ENCODE peak calls at places on chromosomes 5 and 9, in four cellular contexts. One of them, this sample, is unnamed.

GRCh38 chr9:5511476-5511875 is 1.1 kb downstream of the PDCD1LG2 start:
- DNase-seq in astrocyte of the spinal cord: no peak
- DNase-seq in psoas muscle: no peak
- DNase-seq in BE2C: no peak
- DNase-seq in this sample: no peak

GRCh38 chr5:179820483-179821297 is at the start of gene SQSTM1:
- DNase-seq in psoas muscle: peak
- DNase-seq in BE2C: peak
- DNase-seq in astrocyte of the spinal cord: peak
- DNase-seq in this sample: peak

GRCh38 chr9:129712595-129713524 is 40.0 kb downstream of the PTGES start:
- DNase-seq in psoas muscle: no peak
- DNase-seq in astrocyte of the spinal cord: peak
- DNase-seq in BE2C: no peak
- DNase-seq in this sample: peak

GRCh38 chr9:124257865-124258764 is at the start of gene NEK6:
- DNase-seq in BE2C: no peak
- DNase-seq in astrocyte of the spinal cord: no peak
- DNase-seq in psoas muscle: peak
- DNase-seq in this sample: peak

GRCh38 chr5:95369796-95370195 is 21.4 kb upstream of the FAM81B start:
- DNase-seq in psoas muscle: no peak
- DNase-seq in BE2C: no peak
- DNase-seq in astrocyte of the spinal cord: no peak
- DNase-seq in this sample: no peak

GRCh38 chr5:57539281-57539701 is 56.7 kb upstream of the ACTBL2 start:
- DNase-seq in BE2C: no peak
- DNase-seq in psoas muscle: no peak
- DNase-seq in astrocyte of the spinal cord: peak
- DNase-seq in this sample: peak

GRCh38 chr5:14510156-14510734 is 71.3 kb upstream of the OTULINL start:
- DNase-seq in BE2C: no peak
- DNase-seq in astrocyte of the spinal cord: no peak
- DNase-seq in psoas muscle: no peak
- DNase-seq in this sample: no peak

GRCh38 chr5:137091473-137091872 is 407.7 kb downstream of the SPOCK1 start:
- DNase-seq in astrocyte of the spinal cord: peak
- DNase-seq in BE2C: no peak
- DNase-seq in psoas muscle: no peak
- DNase-seq in this sample: no peak

GRCh38 chr9:33273972-33274328 is 9.1 kb downstream of the CHMP5 start:
- DNase-seq in psoas muscle: no peak
- DNase-seq in BE2C: no peak
- DNase-seq in astrocyte of the spinal cord: peak
- DNase-seq in this sample: no peak

GRCh38 chr9:136075134-136075841 is 19.8 kb downstream of the NACC2 start:
- DNase-seq in BE2C: peak
- DNase-seq in astrocyte of the spinal cord: no peak
- DNase-seq in psoas muscle: peak
- DNase-seq in this sample: no peak

GRCh38 chr5:54867310-54867944 is 118.0 kb downstream of the ESM1 start:
- DNase-seq in astrocyte of the spinal cord: peak
- DNase-seq in psoas muscle: no peak
- DNase-seq in BE2C: no peak
- DNase-seq in this sample: peak

DNA sequence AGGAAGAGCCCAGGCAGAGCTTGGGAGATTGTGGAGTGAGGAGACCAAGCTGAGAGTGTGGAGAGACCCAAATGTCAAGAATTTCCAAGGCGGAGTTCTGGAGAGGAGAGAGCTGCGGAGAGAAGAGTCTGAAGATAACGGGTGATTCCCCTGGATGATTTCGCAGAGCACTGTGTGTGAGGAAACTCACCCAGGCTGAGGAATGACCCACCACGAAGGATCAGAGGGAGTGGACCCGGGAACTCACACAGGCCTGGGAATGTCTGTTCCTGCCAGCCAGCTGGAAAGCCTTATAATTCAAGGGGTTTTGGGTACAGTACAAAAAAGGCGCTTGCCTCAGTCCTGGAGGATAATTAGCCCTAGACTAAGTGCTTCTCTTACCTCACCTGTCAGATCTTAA is 94.2 kb downstream of the WNK2 start:
- DNase-seq in BE2C: no peak
- DNase-seq in astrocyte of the spinal cord: no peak
- DNase-seq in psoas muscle: no peak
- DNase-seq in this sample: no peak
- TF ChIP-seq CTCF in BE2C: no peak
- TF ChIP-seq CTCF in astrocyte of the spinal cord: no peak
- TF ChIP-seq CTCF in psoas muscle: no peak
- TF ChIP-seq CTCF in this sample: no peak

DNA sequence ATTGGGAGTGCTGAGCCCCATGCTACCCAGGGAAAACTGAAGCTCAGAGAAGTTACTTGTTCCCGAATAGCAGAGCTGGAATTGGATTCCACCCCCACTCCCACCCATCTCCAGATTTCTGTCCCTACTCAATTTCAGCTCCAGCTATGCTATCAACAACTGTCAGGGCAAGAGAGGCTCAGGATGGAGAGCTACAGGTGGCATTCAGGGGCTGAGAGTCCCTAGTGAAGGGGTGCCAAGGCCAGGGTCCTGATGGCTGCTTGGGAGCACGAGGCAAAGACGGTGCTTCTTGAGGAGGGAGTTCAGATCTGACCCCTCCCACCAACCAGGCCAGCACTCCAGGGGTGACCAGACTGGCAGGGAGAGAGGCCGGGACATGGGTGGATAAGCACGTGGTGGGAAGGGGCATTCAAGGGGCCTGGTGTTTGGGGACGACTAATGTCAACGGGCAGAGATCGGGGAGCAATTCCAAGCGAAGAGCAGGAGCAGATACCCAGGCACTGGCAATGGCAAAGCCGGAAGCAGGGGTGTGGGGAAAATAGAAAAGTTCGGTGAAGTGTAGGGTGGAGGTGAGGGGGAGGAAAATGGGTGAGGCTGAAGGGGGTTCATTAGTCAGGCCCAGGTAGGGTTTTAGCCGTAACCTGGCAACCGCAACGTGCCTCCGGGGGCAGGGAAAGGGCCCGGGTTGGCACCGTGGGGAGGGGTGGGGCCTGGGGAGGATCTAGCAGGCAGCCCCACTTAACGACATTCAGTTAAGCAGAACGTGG is 4.6 kb downstream of the RGS14 start:
- DNase-seq in psoas muscle: no peak
- DNase-seq in BE2C: no peak
- DNase-seq in astrocyte of the spinal cord: no peak
- DNase-seq in this sample: no peak
- H3K4me3 ChIP-seq in psoas muscle: peak
- H3K4me3 ChIP-seq in BE2C: peak
- H3K4me3 ChIP-seq in astrocyte of the spinal cord: no peak
- H3K4me3 ChIP-seq in this sample: no peak

DNA sequence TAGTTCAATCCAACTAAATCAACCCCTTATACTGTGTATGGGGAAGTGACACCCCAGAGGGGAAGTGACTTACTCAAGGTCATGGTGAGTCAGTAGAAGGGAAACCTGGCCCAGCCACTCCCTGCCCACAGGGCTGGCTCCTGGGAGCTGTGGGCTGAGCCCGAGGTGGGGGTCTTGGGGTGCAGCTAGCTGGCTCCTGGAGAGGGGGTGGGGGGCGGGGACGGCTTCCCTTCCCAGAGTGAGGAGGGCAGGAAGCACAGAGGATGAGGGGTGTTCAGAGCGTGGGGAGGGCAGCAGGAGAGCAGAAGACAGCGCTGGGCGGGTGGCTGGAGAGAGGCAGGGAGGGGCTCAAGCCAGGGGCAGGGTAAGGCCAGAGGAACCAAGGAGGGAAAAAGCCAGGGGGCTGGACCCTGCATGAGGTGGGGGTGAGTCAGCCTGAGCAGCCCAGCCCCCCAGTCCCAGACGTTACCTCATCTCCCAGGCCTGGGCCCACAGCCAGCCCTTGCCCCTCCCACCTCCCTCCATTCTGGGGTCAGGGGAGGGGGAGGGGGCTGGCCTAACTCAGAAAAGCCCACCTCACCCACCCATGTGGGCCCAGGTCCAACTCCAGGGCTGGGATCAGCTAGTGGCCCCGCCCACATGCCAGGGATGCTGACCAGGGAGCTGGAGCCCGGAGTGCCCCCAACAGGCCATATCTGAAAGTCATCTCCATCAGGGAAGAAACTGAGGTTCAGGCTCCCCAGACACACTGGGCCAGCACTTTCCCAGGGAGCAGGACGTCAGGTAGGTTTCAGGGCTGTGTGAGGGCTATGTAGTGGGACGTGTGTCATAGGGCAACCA is 2.8 kb downstream of the PDLIM7 start:
- DNase-seq in astrocyte of the spinal cord: peak
- DNase-seq in BE2C: peak
- DNase-seq in psoas muscle: peak
- DNase-seq in this sample: peak
- TF ChIP-seq CTCF in astrocyte of the spinal cord: peak
- TF ChIP-seq CTCF in BE2C: peak
- TF ChIP-seq CTCF in psoas muscle: no peak
- TF ChIP-seq CTCF in this sample: peak

GRCh38 chr5:139566611-139567010 is 5.5 kb downstream of the UBE2D2 start:
- DNase-seq in psoas muscle: no peak
- DNase-seq in BE2C: no peak
- DNase-seq in astrocyte of the spinal cord: no peak
- DNase-seq in this sample: peak
- H3K4me3 ChIP-seq in psoas muscle: no peak
- H3K4me3 ChIP-seq in BE2C: no peak
- H3K4me3 ChIP-seq in astrocyte of the spinal cord: no peak
- H3K4me3 ChIP-seq in this sample: no peak

GRCh38 chr5:113058706-113059226 is 82.2 kb downstream of the DCP2 start:
- DNase-seq in astrocyte of the spinal cord: no peak
- DNase-seq in BE2C: peak
- DNase-seq in psoas muscle: no peak
- DNase-seq in this sample: no peak

GRCh38 chr5:113059232-113059805 is 82.7 kb downstream of the DCP2 start:
- DNase-seq in astrocyte of the spinal cord: peak
- DNase-seq in BE2C: peak
- DNase-seq in psoas muscle: no peak
- DNase-seq in this sample: peak

GRCh38 chr5:113056988-113057387 is 80.4 kb downstream of the DCP2 start:
- DNase-seq in astrocyte of the spinal cord: no peak
- DNase-seq in psoas muscle: no peak
- DNase-seq in BE2C: no peak
- DNase-seq in this sample: no peak

GRCh38 chr5:113058269-113058668 is 81.7 kb downstream of the DCP2 start:
- DNase-seq in psoas muscle: no peak
- DNase-seq in BE2C: no peak
- DNase-seq in astrocyte of the spinal cord: no peak
- DNase-seq in this sample: no peak

GRCh38 chr5:113057437-113058052 is 80.9 kb downstream of the DCP2 start:
- DNase-seq in BE2C: no peak
- DNase-seq in astrocyte of the spinal cord: no peak
- DNase-seq in psoas muscle: no peak
- DNase-seq in this sample: no peak
- TF ChIP-seq CTCF in BE2C: no peak
- TF ChIP-seq CTCF in astrocyte of the spinal cord: no peak
- TF ChIP-seq CTCF in psoas muscle: no peak
- TF ChIP-seq CTCF in this sample: no peak

GRCh38 chr9:132877447-132877817 is 652 bp downstream of the AK8 start:
- DNase-seq in astrocyte of the spinal cord: no peak
- DNase-seq in BE2C: no peak
- DNase-seq in psoas muscle: no peak
- DNase-seq in this sample: no peak
- H3K4me3 ChIP-seq in astrocyte of the spinal cord: peak
- H3K4me3 ChIP-seq in BE2C: peak
- H3K4me3 ChIP-seq in psoas muscle: peak
- H3K4me3 ChIP-seq in this sample: peak

DNA sequence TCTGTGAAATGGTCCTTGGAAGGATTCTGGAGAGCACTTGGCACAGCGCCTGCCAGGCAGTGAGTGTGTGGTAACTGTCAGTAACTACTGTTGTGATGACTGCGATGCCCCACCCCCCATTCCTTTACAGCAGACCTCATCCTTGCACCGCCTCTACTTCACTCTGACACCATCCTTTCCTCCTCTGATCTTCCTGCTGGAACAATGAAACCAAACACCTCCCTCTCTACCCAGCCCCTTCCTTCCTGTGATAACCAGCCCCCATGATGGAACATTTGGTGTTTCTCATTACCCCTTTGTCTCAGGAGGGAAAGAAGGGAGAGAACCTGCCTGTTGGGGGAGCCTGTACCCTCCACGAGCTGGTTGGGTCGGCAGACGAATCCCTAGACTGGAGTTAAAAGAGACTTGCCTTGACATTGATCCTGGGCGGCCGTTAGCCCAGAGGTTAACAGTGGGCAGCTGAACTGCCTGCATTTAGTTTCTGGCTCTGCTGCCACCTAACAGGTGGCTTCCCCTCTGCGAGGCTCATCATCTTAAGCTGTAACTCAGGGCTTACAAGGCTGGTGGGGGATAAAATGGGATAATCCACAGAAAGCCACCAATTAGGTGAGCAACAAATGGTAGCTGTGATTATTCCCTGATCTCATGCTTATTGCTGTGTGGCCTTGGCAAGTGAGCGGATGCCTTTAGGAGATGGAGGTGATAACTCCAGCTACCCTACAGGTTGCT is 34.2 kb upstream of the GRPEL2 start:
- DNase-seq in BE2C: peak
- DNase-seq in psoas muscle: peak
- DNase-seq in astrocyte of the spinal cord: peak
- DNase-seq in this sample: peak
- TF ChIP-seq CTCF in BE2C: no peak
- TF ChIP-seq CTCF in psoas muscle: no peak
- TF ChIP-seq CTCF in astrocyte of the spinal cord: no peak
- TF ChIP-seq CTCF in this sample: no peak

GRCh38 chr5:74642543-74642863 is 2.0 kb upstream of the ENC1 start:
- DNase-seq in BE2C: no peak
- DNase-seq in astrocyte of the spinal cord: no peak
- DNase-seq in psoas muscle: no peak
- DNase-seq in this sample: no peak
- H3K4me3 ChIP-seq in BE2C: no peak
- H3K4me3 ChIP-seq in astrocyte of the spinal cord: no peak
- H3K4me3 ChIP-seq in psoas muscle: no peak
- H3K4me3 ChIP-seq in this sample: no peak

DNA sequence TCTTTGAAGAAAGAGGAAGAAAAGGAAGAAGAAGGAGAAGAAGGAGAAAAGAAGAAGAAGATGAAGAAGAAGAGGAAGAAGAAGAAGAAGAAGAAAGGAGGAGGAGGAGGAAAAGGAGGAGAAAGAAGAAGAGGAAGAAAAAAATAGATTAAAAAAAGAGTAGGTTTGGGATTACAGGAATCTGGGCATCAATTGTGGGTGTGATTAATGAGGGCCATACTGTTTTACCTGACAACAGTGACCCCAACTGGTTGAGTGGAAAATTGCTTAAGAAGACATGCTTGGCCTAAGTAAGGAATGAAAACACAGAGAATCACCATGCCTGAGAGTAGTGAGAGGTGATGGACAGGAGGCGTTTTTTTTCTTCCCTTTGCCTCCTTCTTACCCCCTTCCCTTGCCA is 114.6 kb downstream of the FAM170A start:
- DNase-seq in psoas muscle: no peak
- DNase-seq in astrocyte of the spinal cord: no peak
- DNase-seq in BE2C: peak
- DNase-seq in this sample: peak
- TF ChIP-seq CTCF in psoas muscle: no peak
- TF ChIP-seq CTCF in astrocyte of the spinal cord: peak
- TF ChIP-seq CTCF in BE2C: peak
- TF ChIP-seq CTCF in this sample: no peak

This sample was measured in AG10803.